ENCODE peak calls at places on chromosome 1, in seven cellular contexts. Y is H9, A is neuronal stem cell, Q is IMR-90, K is H1, F is trophoblast cell, X is mesenchymal stem cell. U is an unnamed sample.

GRCh38 chr1:150235436-150235851 is 468 bp downstream of the ANP32E start:
- DNase-seq in A (no peak), F (no peak), Q (no peak), Y (no peak), K (no peak), X (no peak), U (peak)

GRCh38 chr1:167454929-167455785 is 63.2 kb downstream of the CD247 start:
- DNase-seq in X (peak), A (peak), K (peak), Q (no peak), Y (peak), F (peak), U (peak)

GRCh38 chr1:15718199-15718601 is 17.9 kb upstream of the SLC25A34 start:
- DNase-seq in F (no peak), K (no peak), Y (no peak), X (no peak), Q (no peak), A (no peak), U (no peak)

GRCh38 chr1:97942161-97943123 is 21.6 kb upstream of the DPYD start:
- DNase-seq in F (no peak), Q (no peak), K (no peak), X (no peak), Y (no peak), A (no peak), U (no peak)

GRCh38 chr1:159088050-159088449 is 11.5 kb upstream of the AIM2 start:
- DNase-seq in F (peak), Y (no peak), Q (peak), K (no peak), A (no peak), X (peak), U (no peak)

GRCh38 chr1:7046891-7047290 is 261.6 kb downstream of the CAMTA1 start:
- DNase-seq in K (no peak), A (no peak), Y (peak), F (no peak), X (no peak), Q (peak), U (no peak)

GRCh38 chr1:32765561-32766327 is 51.4 kb downstream of the YARS1 start:
- DNase-seq in Q (no peak), A (no peak), K (peak), F (no peak), X (no peak), Y (peak), U (peak)

GRCh38 chr1:58620259-58620658 is 43.2 kb upstream of the TACSTD2 start:
- DNase-seq in F (no peak), X (no peak), Q (no peak), Y (peak), A (no peak), K (no peak), U (peak)

GRCh38 chr1:3496916-3497315 is 42.5 kb downstream of the ARHGEF16 start:
- DNase-seq in X (no peak), A (no peak), Q (no peak), K (no peak), F (no peak), Y (no peak), U (no peak)

GRCh38 chr1:3495776-3496745 is 41.6 kb downstream of the ARHGEF16 start:
- DNase-seq in Y (no peak), F (no peak), A (no peak), K (no peak), Q (peak), X (no peak), U (no peak)

GRCh38 chr1:3497521-3497920 is 43.1 kb downstream of the ARHGEF16 start:
- DNase-seq in Q (no peak), F (no peak), Y (no peak), X (no peak), A (no peak), K (no peak), U (no peak)

GRCh38 chr1:3492545-3493246 is 38.2 kb downstream of the ARHGEF16 start:
- DNase-seq in X (no peak), A (no peak), Y (no peak), K (no peak), F (no peak), Q (no peak), U (no peak)

DNA sequence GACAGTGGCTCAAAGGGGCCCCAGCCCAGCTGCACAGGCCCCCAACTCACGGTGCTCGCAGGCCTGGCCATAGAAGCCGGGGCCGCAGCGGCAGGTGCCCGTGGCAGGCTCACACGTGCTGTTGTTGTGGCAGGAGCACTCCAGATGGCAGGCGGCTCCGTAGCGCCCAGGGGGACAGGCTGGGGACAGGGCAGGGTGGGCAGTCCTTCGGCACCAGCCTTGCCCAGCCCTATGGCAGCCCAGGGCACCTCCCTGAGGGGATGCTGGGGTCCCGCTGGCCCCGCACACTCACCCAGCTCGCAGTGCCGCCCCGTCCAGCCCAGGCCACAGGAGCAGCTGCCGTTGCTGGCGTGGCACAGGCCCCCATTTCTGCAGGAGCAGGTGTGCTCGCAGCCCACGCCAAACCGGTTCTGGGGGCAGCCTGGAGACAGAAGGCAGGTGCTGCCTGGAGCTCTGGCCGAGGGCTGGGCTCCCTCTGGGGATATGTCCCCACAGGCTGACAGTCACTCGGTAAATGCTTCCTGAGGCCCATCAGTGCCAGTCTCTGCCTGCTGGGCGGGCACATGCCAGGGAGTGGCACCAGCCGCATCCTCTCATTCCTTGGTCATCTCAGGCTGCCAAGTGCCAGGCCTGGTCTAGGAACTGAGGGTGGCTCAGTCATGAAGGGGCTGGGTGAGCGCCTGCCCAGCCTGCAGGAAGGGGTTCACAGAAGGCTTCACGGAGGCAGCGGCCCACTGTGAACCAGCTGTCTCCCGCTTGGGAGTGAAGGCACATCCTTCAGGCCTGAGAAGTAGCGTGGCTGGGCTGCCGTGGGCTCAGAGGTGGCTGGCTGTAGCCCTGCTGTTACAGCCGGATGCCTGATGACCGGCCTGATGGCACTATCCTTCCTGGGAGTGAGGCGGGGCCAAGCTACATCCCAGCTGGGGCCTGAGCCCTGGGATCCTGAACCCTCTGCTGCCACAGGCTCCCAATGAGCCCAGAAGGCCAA is 40.1 kb downstream of the ARHGEF16 start:
- DNase-seq in X (no peak), Q (no peak), K (no peak), Y (no peak), A (no peak), F (no peak), U (no peak)
- H2AK5ac ChIP-seq in X (no peak), Q (no peak), K (no peak), Y (no peak), A (peak), F (no peak), U (no peak)

DNA sequence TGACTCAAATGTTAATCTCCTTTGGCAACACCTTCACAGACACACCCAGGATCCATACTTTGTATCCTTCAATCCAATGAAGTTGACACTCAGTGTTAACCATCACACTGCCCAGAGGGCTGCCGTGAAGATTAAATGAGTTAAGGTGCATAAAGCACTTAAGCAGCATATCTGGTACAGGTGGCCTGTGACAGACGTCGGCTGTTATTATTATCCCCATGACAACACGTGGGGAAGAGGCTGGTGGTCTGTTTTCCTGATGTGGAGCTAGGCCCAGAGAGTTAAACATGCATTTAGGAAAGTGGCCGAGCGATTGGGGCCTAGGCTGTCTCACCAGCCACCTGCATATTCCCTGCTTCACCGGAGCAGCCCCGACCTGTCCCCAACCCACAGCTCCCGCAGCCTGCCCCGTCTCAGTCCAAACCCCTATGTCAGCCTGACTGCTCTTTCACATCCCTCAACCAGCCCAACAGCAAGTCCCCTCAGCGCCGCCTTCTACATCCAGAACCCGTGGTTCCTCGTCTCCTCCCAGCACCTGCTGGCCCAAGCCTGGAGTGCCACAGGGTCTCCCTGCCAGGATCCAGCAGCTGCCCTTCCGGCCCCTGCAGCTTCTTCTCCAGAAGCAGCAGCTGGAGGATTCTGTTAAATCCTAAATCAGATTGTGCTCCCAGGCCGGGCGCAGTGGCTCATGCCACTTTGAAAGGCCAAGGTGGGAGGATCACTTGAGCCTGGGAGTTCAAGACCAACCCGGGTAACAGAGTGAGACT is 77.9 kb downstream of the FBXO2 start:
- DNase-seq in Y (no peak), Q (no peak), F (no peak), X (no peak), K (no peak), A (no peak), U (no peak)
- H2BK120ac ChIP-seq in Y (no peak), Q (no peak), F (no peak), X (no peak), K (no peak), A (no peak), U (no peak)

GRCh38 chr1:232556336-232556735 is 73.6 kb downstream of the SIPA1L2 start:
- DNase-seq in F (no peak), A (no peak), Y (no peak), X (peak), K (no peak), Q (no peak), U (peak)
- H2AK5ac ChIP-seq in F (no peak), A (no peak), Y (no peak), X (no peak), K (no peak), Q (no peak), U (no peak)

DNA sequence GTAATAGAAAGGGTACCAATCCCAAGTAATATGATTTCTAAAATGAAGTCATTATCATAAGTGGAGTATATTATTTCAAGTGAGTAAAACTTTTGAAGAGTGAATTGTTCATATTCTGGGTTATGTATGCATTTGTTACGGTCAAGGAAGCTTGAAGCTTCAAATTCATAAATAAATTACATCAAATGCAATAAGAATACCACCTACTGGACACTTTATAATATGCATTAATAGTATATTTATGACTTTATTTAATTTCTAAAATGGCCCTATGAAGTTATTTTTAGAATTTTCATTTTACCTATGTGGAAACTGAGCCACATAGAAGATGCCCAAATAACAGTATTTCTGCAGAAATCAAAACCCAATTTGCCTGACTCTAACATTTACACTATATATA is 260.6 kb downstream of the SMYD3 start:
- DNase-seq in Y (no peak), X (no peak), K (no peak), Q (no peak), A (no peak), F (no peak), U (no peak)
- H2BK120ac ChIP-seq in Y (no peak), X (no peak), K (no peak), Q (no peak), A (no peak), F (no peak), U (no peak)

GRCh38 chr1:212207118-212207517 is 78.1 kb upstream of the PPP2R5A start:
- DNase-seq in Q (no peak), K (no peak), X (no peak), F (peak), Y (no peak), A (no peak), U (no peak)
- H2AK5ac ChIP-seq in Q (no peak), K (no peak), X (no peak), F (no peak), Y (no peak), A (no peak), U (no peak)

U was measured in mesendoderm.